ENCODE peak calls at places on chromosomes 4 and X, in five cellular contexts. O is CD8-positive, alpha-beta T cell; J is endothelial cell of umbilical vein; I is tibial nerve; M is osteocyte. A is an unnamed sample.

GRCh38 chr4:4694296-4694772 is 152.5 kb upstream of the STX18 start:
- DNase-seq in O (no peak), J (no peak), I (no peak), M (no peak), A (no peak)

GRCh38 chrX:40176979-40177430 is 79.2 kb upstream of the BCOR start:
- DNase-seq in O (no peak), J (peak), I (no peak), M (no peak), A (no peak)

GRCh38 chr4:77384094-77384493 is 221.5 kb upstream of the CXCL13 start:
- DNase-seq in O (no peak), J (no peak), I (no peak), M (no peak), A (no peak)

GRCh38 chr4:189124149-189124758 is 816.4 kb upstream of the FRG1 start:
- DNase-seq in O (no peak), J (no peak), I (peak), M (no peak), A (no peak)

GRCh38 chrX:67543818-67544217 is at the start of gene AR:
- DNase-seq in O (no peak), J (peak), I (peak), M (peak), A (peak)

GRCh38 chr4:39576268-39576667 is 49.0 kb upstream of the UGDH start:
- DNase-seq in O (no peak), J (no peak), I (no peak), M (peak), A (peak)

GRCh38 chrX:54182194-54182863 is 725 bp downstream of the FAM120C start:
- DNase-seq in O (peak), J (peak), I (peak), M (peak), A (peak)

GRCh38 chrX:154355094-154355775 is 19.2 kb downstream of the FLNA start:
- DNase-seq in O (no peak), J (no peak), I (no peak), M (no peak), A (no peak)

DNA sequence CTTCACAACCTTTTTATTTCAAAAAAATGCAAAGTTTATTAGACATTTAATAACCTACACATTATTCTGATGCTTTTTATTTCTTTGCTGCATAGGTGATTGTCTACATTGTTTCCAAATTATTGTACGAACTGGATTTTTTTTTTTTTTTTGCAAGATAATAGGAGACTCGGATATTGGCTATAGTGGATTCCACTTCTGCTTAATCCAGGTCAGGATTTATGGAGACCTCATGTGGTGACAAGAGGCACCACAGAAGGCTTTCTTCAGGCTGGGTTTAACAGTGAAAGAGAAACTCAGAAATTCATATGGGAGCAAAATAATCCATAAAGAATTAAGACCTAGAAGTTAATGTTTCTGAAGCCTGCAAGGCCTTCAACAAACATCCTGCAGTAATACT is 2.4 kb upstream of the SLIT2 start:
- DNase-seq in O (no peak), J (peak), I (no peak), M (no peak), A (no peak)
- TF ChIP-seq CTCF in O (no peak), J (peak), I (peak), M (peak), A (peak)

GRCh38 chr4:150315175-150315574 is 236.9 kb downstream of the DCLK2 start:
- DNase-seq in O (no peak), J (no peak), I (no peak), M (no peak), A (no peak)
- TF ChIP-seq CTCF in O (no peak), J (no peak), I (no peak), M (no peak), A (no peak)

GRCh38 chr4:54064317-54065275 is at the start of gene CHIC2:
- DNase-seq in O (peak), J (peak), I (peak), M (peak), A (peak)
- TF ChIP-seq CTCF in O (no peak), J (no peak), I (no peak), M (no peak), A (no peak)

GRCh38 chrX:30489323-30489722 is 88.2 kb downstream of the TASL start:
- DNase-seq in O (no peak), J (no peak), I (no peak), M (no peak), A (no peak)
- TF ChIP-seq CTCF in O (no peak), J (no peak), I (no peak), M (peak), A (no peak)

GRCh38 chr4:129146639-129147038 is 50.7 kb downstream of the C4orf33 start:
- DNase-seq in O (no peak), J (no peak), I (no peak), M (no peak), A (no peak)
- TF ChIP-seq CTCF in O (no peak), J (no peak), I (no peak), M (no peak), A (no peak)

GRCh38 chrX:26918633-26919032 is 544.5 kb downstream of the PPP4R3C start:
- DNase-seq in O (no peak), J (peak), I (no peak), M (no peak), A (no peak)
- TF ChIP-seq CTCF in O (no peak), J (peak), I (no peak), M (peak), A (peak)

GRCh38 chr4:165384608-165385007 is 5.8 kb downstream of the CPE start:
- DNase-seq in O (no peak), J (peak), I (no peak), M (no peak), A (no peak)
- TF ChIP-seq CTCF in O (no peak), J (no peak), I (no peak), M (peak), A (peak)

GRCh38 chr4:115852767-115853091 is 739.3 kb upstream of the NDST4 start:
- DNase-seq in O (no peak), J (no peak), I (no peak), M (no peak), A (no peak)
- TF ChIP-seq CTCF in O (no peak), J (no peak), I (no peak), M (peak), A (peak)

DNA sequence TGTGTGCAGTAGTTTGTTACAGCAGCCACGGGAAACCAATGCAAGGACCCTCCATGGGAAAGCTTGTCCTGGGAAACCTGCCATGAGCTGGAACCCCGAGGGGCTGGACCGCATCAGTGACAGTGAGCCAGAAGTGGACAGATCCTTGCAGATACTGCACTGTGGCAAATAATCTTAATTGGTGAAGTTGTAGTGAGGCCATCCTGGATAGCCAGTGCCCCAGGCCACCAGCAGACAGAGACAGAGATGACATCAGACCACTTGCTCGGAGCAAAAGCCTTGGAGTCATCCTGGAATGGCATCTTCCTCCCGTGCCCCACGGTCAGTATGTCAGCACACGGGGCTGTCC is 35.2 kb upstream of the SORCS2 start:
- DNase-seq in O (no peak), J (no peak), I (no peak), M (no peak), A (no peak)
- TF ChIP-seq CTCF in O (no peak), J (no peak), I (no peak), M (no peak), A (no peak)

A was measured in type B pancreatic cell.